ENCODE peak calls at places on chromosomes 6 and 20, in eight cellular contexts. One of them, this sample, is unnamed.

GRCh38 chr20:3221398-3222226 is 12.3 kb downstream of the ITPA start:
- DNase-seq in Karpas-422: no peak
- DNase-seq in psoas muscle: peak; percentile 79
- DNase-seq in GM23248: no peak
- DNase-seq in CD8-positive, alpha-beta memory T cell: no peak
- DNase-seq in OCI-LY7: no peak
- DNase-seq in uterus: no peak
- DNase-seq in mesenchymal stem cell: no peak
- DNase-seq in this sample: no peak

GRCh38 chr20:38551056-38551626 is 29.9 kb upstream of the ADIG start:
- DNase-seq in Karpas-422: no peak
- DNase-seq in psoas muscle: no peak
- DNase-seq in GM23248: no peak
- DNase-seq in CD8-positive, alpha-beta memory T cell: no peak
- DNase-seq in OCI-LY7: no peak
- DNase-seq in uterus: no peak
- DNase-seq in mesenchymal stem cell: no peak
- DNase-seq in this sample: no peak

GRCh38 chr6:46170357-46171289 is at the start of gene ENPP5:
- DNase-seq in Karpas-422: peak; percentile 59
- DNase-seq in psoas muscle: peak; percentile 91
- DNase-seq in GM23248: peak; percentile 34
- DNase-seq in CD8-positive, alpha-beta memory T cell: peak; percentile 75
- DNase-seq in OCI-LY7: peak; percentile 79
- DNase-seq in uterus: peak; percentile 17
- DNase-seq in mesenchymal stem cell: no peak
- DNase-seq in this sample: peak; percentile 95

GRCh38 chr6:32175711-32176475 is at the start of gene AGPAT1:
- DNase-seq in Karpas-422: peak; percentile 98
- DNase-seq in psoas muscle: peak; percentile 98
- DNase-seq in GM23248: peak; percentile 95
- DNase-seq in CD8-positive, alpha-beta memory T cell: peak; percentile 93
- DNase-seq in OCI-LY7: peak; percentile 96
- DNase-seq in uterus: peak; percentile 99
- DNase-seq in mesenchymal stem cell: peak; percentile 98
- DNase-seq in this sample: peak; percentile 97

GRCh38 chr20:48208176-48208575 is 422.9 kb upstream of the SULF2 start:
- DNase-seq in Karpas-422: no peak
- DNase-seq in psoas muscle: no peak
- DNase-seq in GM23248: no peak
- DNase-seq in CD8-positive, alpha-beta memory T cell: no peak
- DNase-seq in OCI-LY7: no peak
- DNase-seq in uterus: no peak
- DNase-seq in mesenchymal stem cell: no peak
- DNase-seq in this sample: no peak

GRCh38 chr20:56566621-56567020 is 33.6 kb downstream of the FAM209B start:
- DNase-seq in Karpas-422: no peak
- DNase-seq in psoas muscle: no peak
- DNase-seq in GM23248: no peak
- DNase-seq in CD8-positive, alpha-beta memory T cell: no peak
- DNase-seq in OCI-LY7: no peak
- DNase-seq in uterus: no peak
- DNase-seq in mesenchymal stem cell: no peak
- DNase-seq in this sample: no peak

GRCh38 chr6:111975501-111975900 is 78.4 kb upstream of the CCN6 start:
- DNase-seq in Karpas-422: no peak
- DNase-seq in psoas muscle: no peak
- DNase-seq in GM23248: no peak
- DNase-seq in CD8-positive, alpha-beta memory T cell: no peak
- DNase-seq in OCI-LY7: no peak
- DNase-seq in uterus: no peak
- DNase-seq in mesenchymal stem cell: no peak
- DNase-seq in this sample: no peak

GRCh38 chr6:24968711-24969110 is 33.0 kb upstream of the RIPOR2 start:
- DNase-seq in Karpas-422: no peak
- DNase-seq in psoas muscle: no peak
- DNase-seq in GM23248: no peak
- DNase-seq in CD8-positive, alpha-beta memory T cell: no peak
- DNase-seq in OCI-LY7: no peak
- DNase-seq in uterus: no peak
- DNase-seq in mesenchymal stem cell: no peak
- DNase-seq in this sample: no peak

GRCh38 chr6:152129606-152130249 is 322.2 kb downstream of the ESR1 start:
- DNase-seq in Karpas-422: no peak
- DNase-seq in psoas muscle: no peak
- DNase-seq in GM23248: peak; percentile 54
- DNase-seq in CD8-positive, alpha-beta memory T cell: no peak
- DNase-seq in OCI-LY7: no peak
- DNase-seq in uterus: no peak
- DNase-seq in mesenchymal stem cell: peak; percentile 53
- DNase-seq in this sample: no peak

GRCh38 chr6:91653954-91654843 is 1067.3 kb upstream of the MAP3K7 start:
- DNase-seq in Karpas-422: no peak
- DNase-seq in psoas muscle: no peak
- DNase-seq in GM23248: no peak
- DNase-seq in CD8-positive, alpha-beta memory T cell: no peak
- DNase-seq in OCI-LY7: no peak
- DNase-seq in uterus: no peak
- DNase-seq in mesenchymal stem cell: no peak
- DNase-seq in this sample: no peak

GRCh38 chr6:134911532-134911931 is 38.4 kb downstream of the ALDH8A1 start:
- DNase-seq in Karpas-422: no peak
- DNase-seq in psoas muscle: no peak
- DNase-seq in GM23248: peak; percentile 85
- DNase-seq in CD8-positive, alpha-beta memory T cell: no peak
- DNase-seq in OCI-LY7: no peak
- DNase-seq in uterus: no peak
- DNase-seq in mesenchymal stem cell: peak; percentile 42
- DNase-seq in this sample: no peak

GRCh38 chr6:113824863-113825262 is 32.3 kb upstream of the MARCKS start:
- DNase-seq in Karpas-422: no peak
- DNase-seq in psoas muscle: no peak
- DNase-seq in GM23248: no peak
- DNase-seq in CD8-positive, alpha-beta memory T cell: no peak
- DNase-seq in OCI-LY7: no peak
- DNase-seq in uterus: no peak
- DNase-seq in mesenchymal stem cell: no peak
- DNase-seq in this sample: no peak
- H3K27ac ChIP-seq in Karpas-422: no peak overlapping the region
- H3K27ac ChIP-seq in psoas muscle: no peak overlapping the region
- H3K27ac ChIP-seq in GM23248: no peak overlapping the region
- H3K27ac ChIP-seq in CD8-positive, alpha-beta memory T cell: no peak overlapping the region
- H3K27ac ChIP-seq in OCI-LY7: no peak overlapping the region
- H3K27ac ChIP-seq in uterus: no peak overlapping the region
- H3K27ac ChIP-seq in mesenchymal stem cell: no peak overlapping the region
- H3K27ac ChIP-seq in this sample: no peak overlapping the region

GRCh38 chr20:44646023-44646640 is 5.4 kb downstream of the ADA start:
- DNase-seq in Karpas-422: peak; percentile 59
- DNase-seq in psoas muscle: no peak
- DNase-seq in GM23248: no peak
- DNase-seq in CD8-positive, alpha-beta memory T cell: peak; percentile 22
- DNase-seq in OCI-LY7: peak; percentile 97
- DNase-seq in uterus: no peak
- DNase-seq in mesenchymal stem cell: peak; percentile 50
- DNase-seq in this sample: no peak

GRCh38 chr20:44642203-44643153 is 9.0 kb downstream of the ADA start:
- DNase-seq in Karpas-422: no peak
- DNase-seq in psoas muscle: peak; percentile 81
- DNase-seq in GM23248: peak; percentile 87
- DNase-seq in CD8-positive, alpha-beta memory T cell: peak; percentile 34
- DNase-seq in OCI-LY7: peak; percentile 65
- DNase-seq in uterus: peak; percentile 62
- DNase-seq in mesenchymal stem cell: peak; percentile 97
- DNase-seq in this sample: peak; percentile 34

GRCh38 chr20:44643154-44643519 is 8.4 kb downstream of the ADA start:
- DNase-seq in Karpas-422: no peak
- DNase-seq in psoas muscle: no peak
- DNase-seq in GM23248: no peak
- DNase-seq in CD8-positive, alpha-beta memory T cell: no peak
- DNase-seq in OCI-LY7: no peak
- DNase-seq in uterus: no peak
- DNase-seq in mesenchymal stem cell: no peak
- DNase-seq in this sample: no peak

GRCh38 chr20:44644384-44645131 is 6.9 kb downstream of the ADA start:
- DNase-seq in Karpas-422: peak; percentile 54
- DNase-seq in psoas muscle: no peak
- DNase-seq in GM23248: no peak
- DNase-seq in CD8-positive, alpha-beta memory T cell: peak; percentile 39
- DNase-seq in OCI-LY7: peak; percentile 73
- DNase-seq in uterus: no peak
- DNase-seq in mesenchymal stem cell: peak; percentile 17
- DNase-seq in this sample: no peak

DNA sequence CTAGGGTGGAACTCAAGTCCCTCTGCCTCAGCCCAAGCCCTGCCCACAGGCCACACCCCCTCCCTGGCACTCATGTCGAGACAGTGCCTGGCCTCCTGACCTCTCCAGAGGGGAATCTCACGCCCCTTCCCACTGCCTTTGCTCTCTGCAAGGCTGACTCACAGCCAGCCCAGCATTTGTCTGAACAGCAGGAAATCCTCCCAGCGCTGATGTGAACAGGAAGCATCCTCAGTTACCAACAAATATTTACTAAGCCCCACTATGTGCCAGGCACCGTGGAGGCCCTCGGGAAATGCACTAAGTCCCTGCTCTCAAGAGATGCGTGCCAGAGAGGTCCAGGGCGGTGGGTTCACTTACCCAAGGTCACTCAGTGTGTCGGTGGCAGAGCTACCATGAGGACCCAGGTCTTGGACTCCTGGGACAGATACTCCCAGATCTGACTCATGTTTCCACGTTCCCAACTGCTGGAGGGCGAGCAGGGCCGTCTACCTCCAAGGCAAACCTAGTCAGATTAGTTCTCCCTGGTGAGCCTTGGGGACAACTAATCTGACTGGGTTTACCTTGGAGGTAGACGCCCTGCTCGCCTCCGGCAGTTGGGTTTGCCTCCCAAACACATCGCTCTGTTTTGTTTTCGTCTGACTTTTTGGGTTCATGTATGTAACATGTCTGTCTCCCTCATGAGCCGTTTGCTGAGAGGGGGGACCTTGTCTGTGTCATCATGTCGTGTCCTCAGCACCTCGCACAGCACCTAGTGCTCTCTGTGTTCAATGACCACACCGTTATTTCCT is 7.7 kb downstream of the ADA start:
- DNase-seq in Karpas-422: no peak
- DNase-seq in psoas muscle: peak; percentile 82
- DNase-seq in GM23248: peak; percentile 90
- DNase-seq in CD8-positive, alpha-beta memory T cell: peak; percentile 52
- DNase-seq in OCI-LY7: peak; percentile 50
- DNase-seq in uterus: peak; percentile 66
- DNase-seq in mesenchymal stem cell: peak; percentile 99
- DNase-seq in this sample: no peak
- H3K27ac ChIP-seq in Karpas-422: no peak overlapping the region
- H3K27ac ChIP-seq in psoas muscle: peak overlapping the region; percentile 56
- H3K27ac ChIP-seq in GM23248: peak overlapping the region; percentile 91
- H3K27ac ChIP-seq in CD8-positive, alpha-beta memory T cell: peak overlapping the region; percentile 69
- H3K27ac ChIP-seq in OCI-LY7: peak overlapping the region; percentile 99
- H3K27ac ChIP-seq in uterus: peak overlapping the region; percentile 40
- H3K27ac ChIP-seq in mesenchymal stem cell: peak overlapping the region; percentile 96
- H3K27ac ChIP-seq in this sample: no peak overlapping the region

GRCh38 chr6:11586574-11586973 is 49.0 kb downstream of the TMEM170B start:
- DNase-seq in Karpas-422: no peak
- DNase-seq in psoas muscle: no peak
- DNase-seq in GM23248: peak; percentile 93
- DNase-seq in CD8-positive, alpha-beta memory T cell: no peak
- DNase-seq in OCI-LY7: no peak
- DNase-seq in uterus: no peak
- DNase-seq in mesenchymal stem cell: peak; percentile 93
- DNase-seq in this sample: no peak
- H3K27ac ChIP-seq in Karpas-422: no peak overlapping the region
- H3K27ac ChIP-seq in psoas muscle: no peak overlapping the region
- H3K27ac ChIP-seq in GM23248: peak overlapping the region; percentile 92
- H3K27ac ChIP-seq in CD8-positive, alpha-beta memory T cell: no peak overlapping the region
- H3K27ac ChIP-seq in OCI-LY7: no peak overlapping the region
- H3K27ac ChIP-seq in uterus: no peak overlapping the region
- H3K27ac ChIP-seq in mesenchymal stem cell: peak overlapping the region; percentile 95
- H3K27ac ChIP-seq in this sample: no peak overlapping the region

GRCh38 chr6:133594551-133594950 is 294.4 kb upstream of the TCF21 start:
- DNase-seq in Karpas-422: no peak
- DNase-seq in psoas muscle: no peak
- DNase-seq in GM23248: peak; percentile 28
- DNase-seq in CD8-positive, alpha-beta memory T cell: no peak
- DNase-seq in OCI-LY7: no peak
- DNase-seq in uterus: no peak
- DNase-seq in mesenchymal stem cell: peak; percentile 55
- DNase-seq in this sample: no peak
- H3K27ac ChIP-seq in Karpas-422: no peak overlapping the region
- H3K27ac ChIP-seq in psoas muscle: no peak overlapping the region
- H3K27ac ChIP-seq in GM23248: no peak overlapping the region
- H3K27ac ChIP-seq in CD8-positive, alpha-beta memory T cell: no peak overlapping the region
- H3K27ac ChIP-seq in OCI-LY7: no peak overlapping the region
- H3K27ac ChIP-seq in uterus: peak overlapping the region; percentile 72
- H3K27ac ChIP-seq in mesenchymal stem cell: no peak overlapping the region
- H3K27ac ChIP-seq in this sample: no peak overlapping the region

GRCh38 chr6:68719761-68720160 is 84.7 kb downstream of the ADGRB3 start:
- DNase-seq in Karpas-422: no peak
- DNase-seq in psoas muscle: no peak
- DNase-seq in GM23248: no peak
- DNase-seq in CD8-positive, alpha-beta memory T cell: no peak
- DNase-seq in OCI-LY7: no peak
- DNase-seq in uterus: no peak
- DNase-seq in mesenchymal stem cell: no peak
- DNase-seq in this sample: no peak
- H3K27ac ChIP-seq in Karpas-422: no peak overlapping the region
- H3K27ac ChIP-seq in psoas muscle: no peak overlapping the region
- H3K27ac ChIP-seq in GM23248: no peak overlapping the region
- H3K27ac ChIP-seq in CD8-positive, alpha-beta memory T cell: no peak overlapping the region
- H3K27ac ChIP-seq in OCI-LY7: no peak overlapping the region
- H3K27ac ChIP-seq in uterus: no peak overlapping the region
- H3K27ac ChIP-seq in mesenchymal stem cell: no peak overlapping the region
- H3K27ac ChIP-seq in this sample: no peak overlapping the region

GRCh38 chr6:36624461-36625160 is 30.4 kb downstream of the SRSF3 start:
- DNase-seq in Karpas-422: no peak
- DNase-seq in psoas muscle: no peak
- DNase-seq in GM23248: no peak
- DNase-seq in CD8-positive, alpha-beta memory T cell: no peak
- DNase-seq in OCI-LY7: no peak
- DNase-seq in uterus: no peak
- DNase-seq in mesenchymal stem cell: no peak
- DNase-seq in this sample: no peak
- H3K27ac ChIP-seq in Karpas-422: no peak overlapping the region
- H3K27ac ChIP-seq in psoas muscle: no peak overlapping the region
- H3K27ac ChIP-seq in GM23248: peak overlapping the region; percentile 79
- H3K27ac ChIP-seq in CD8-positive, alpha-beta memory T cell: no peak overlapping the region
- H3K27ac ChIP-seq in OCI-LY7: no peak overlapping the region
- H3K27ac ChIP-seq in uterus: peak overlapping the region; percentile 67
- H3K27ac ChIP-seq in mesenchymal stem cell: no peak overlapping the region
- H3K27ac ChIP-seq in this sample: no peak overlapping the region